ENCODE peak calls at places on chromosomes 3 and 15, in five cellular contexts. G, K, V, E and Y are unnamed samples.

GRCh38 chr3:190533511-190534282 is 19.8 kb downstream of the IL1RAP start:
- DNase-seq in V (no peak), E (peak; percentile 97), K (peak; percentile 38), G (peak; percentile 53), Y (no peak)

GRCh38 chr3:74520895-74521294 is 93.6 kb downstream of the CNTN3 start:
- DNase-seq in V (no peak), G (no peak), K (no peak), E (no peak), Y (no peak)

GRCh38 chr3:177441813-177442646 is 244.7 kb upstream of the TBL1XR1 start:
- DNase-seq in V (no peak), G (no peak), E (no peak), K (no peak), Y (peak; percentile 81)

GRCh38 chr15:90287096-90287495 is 21.6 kb downstream of the NGRN start:
- DNase-seq in V (no peak), E (no peak), G (no peak), K (no peak), Y (no peak)

GRCh38 chr3:119427669-119428068 is 35.7 kb downstream of the TMEM39A start:
- DNase-seq in G (no peak), E (peak; percentile 7), K (no peak), V (no peak), Y (no peak)

GRCh38 chr15:88331291-88331690 is 74.8 kb upstream of the NTRK3 start:
- DNase-seq in G (peak; percentile 54), K (peak; percentile 3), V (no peak), E (peak; percentile 31), Y (peak; percentile 78)

GRCh38 chr3:53195602-53196574 is 34.9 kb downstream of the PRKCD start:
- DNase-seq in E (peak; percentile 56), V (peak; percentile 27), K (peak; percentile 11), G (peak; percentile 43), Y (peak; percentile 62)

GRCh38 chr3:10956991-10957390 is 35.6 kb upstream of the SLC6A1 start:
- DNase-seq in K (no peak), E (no peak), G (no peak), V (no peak), Y (no peak)

GRCh38 chr15:51681303-51681963 is at the start of gene SCG3:
- DNase-seq in G (peak; percentile 86), V (peak; percentile 34), E (peak; percentile 81), K (peak; percentile 88), Y (no peak)

GRCh38 chr3:165195628-165196576 is at the start of gene SLITRK3:
- DNase-seq in E (no peak), V (no peak), K (peak; percentile 63), G (no peak), Y (no peak)

GRCh38 chr15:59443341-59444081 is 5.5 kb downstream of the FAM81A start:
- DNase-seq in E (no peak), V (no peak), G (no peak), K (no peak), Y (no peak)

GRCh38 chr3:12234906-12235305 is 54.0 kb upstream of the PPARG start:
- DNase-seq in E (no peak), K (no peak), G (no peak), V (no peak), Y (no peak)

GRCh38 chr3:139434764-139435291 is 41.5 kb downstream of the RBP2 start:
- DNase-seq in G (no peak), V (no peak), K (no peak), E (peak; percentile 82), Y (no peak)

GRCh38 chr15:57298843-57299550 is 77.3 kb upstream of the CGNL1 start:
- DNase-seq in K (no peak), G (no peak), E (no peak), V (no peak), Y (no peak)

GRCh38 chr3:170485696-170486095 is 67.0 kb downstream of the CLDN11 start:
- DNase-seq in G (no peak), E (no peak), V (no peak), K (peak; percentile 83), Y (no peak)